ENCODE peak calls at places on chromosomes 11 and 22, in eight cellular contexts. H is WERI-Rb-1; B is stimulated activated CD4-positive, alpha-beta T cell treated with anti-CD3 and anti-CD28 coated beads, TNF-alpha, amount 100 ng/mL, for 48 hours; J is amniotic stem cell; A is AG08395; K is effector CD4-positive, alpha-beta T cell; S is cardiac muscle cell; M is activated CD4-positive, alpha-beta memory T cell treated with anti-CD3 and anti-CD28 coated beads, Interleukin-2, amount 10 ng/mL, durations not matched to agents 7 days and 5 days. F is an unnamed sample.

GRCh38 chr11:65448418-65449196 is 26.0 kb downstream of the NEAT1 start:
- DNase-seq in M (no peak), B (no peak), K (no peak), H (no peak), S (no peak), A (no peak), J (no peak), F (peak)

GRCh38 chr22:25942989-25943411 is 201.0 kb downstream of the MYO18B start:
- DNase-seq in H (peak), A (peak), J (no peak), K (no peak), S (no peak), M (no peak), B (no peak), F (peak)

GRCh38 chr11:121643530-121644512 is 191.1 kb upstream of the SORL1-AS1 start:
- DNase-seq in A (no peak), M (no peak), K (no peak), H (no peak), B (no peak), S (no peak), J (no peak), F (no peak)

GRCh38 chr22:49764151-49764581 is 63.5 kb downstream of the BRD1 start:
- DNase-seq in M (peak), K (no peak), J (no peak), S (no peak), B (no peak), A (peak), H (no peak), F (no peak)

GRCh38 chr22:21652547-21653545 is 10.7 kb downstream of the SDF2L1 start:
- DNase-seq in M (no peak), H (peak), K (no peak), B (no peak), A (no peak), S (no peak), J (no peak), F (peak)

GRCh38 chr22:43399338-43399979 is 12.4 kb upstream of the MPPED1 start:
- DNase-seq in H (no peak), J (no peak), B (no peak), S (no peak), M (no peak), A (no peak), K (no peak), F (no peak)

GRCh38 chr11:36231300-36231699 is 57.9 kb downstream of the COMMD9 start:
- DNase-seq in J (no peak), H (no peak), A (peak), B (no peak), M (no peak), K (no peak), S (no peak), F (peak)

GRCh38 chr11:64759722-64760719 is at the start of gene PYGM:
- DNase-seq in K (no peak), M (no peak), S (peak), J (no peak), B (no peak), H (peak), A (no peak), F (peak)

GRCh38 chr22:50012201-50013181 is at the start of gene IL17REL:
- DNase-seq in J (peak), K (no peak), A (peak), M (no peak), H (no peak), B (no peak), S (no peak), F (peak)

GRCh38 chr11:69868871-69869270 is 49.7 kb upstream of the FGF3 start:
- DNase-seq in B (no peak), J (no peak), K (no peak), M (no peak), S (no peak), H (no peak), A (no peak), F (no peak)

GRCh38 chr11:2538951-2539735 is 94.3 kb downstream of the KCNQ1 start:
- DNase-seq in S (no peak), J (no peak), M (no peak), K (no peak), A (no peak), B (no peak), H (no peak), F (no peak)

GRCh38 chr22:17563936-17564391 is 666 bp downstream of the SLC25A18 start:
- DNase-seq in J (no peak), K (no peak), A (peak), S (no peak), M (no peak), H (no peak), B (no peak), F (no peak)

GRCh38 chr11:8335186-8335585 is 71.5 kb upstream of the LMO1 start:
- DNase-seq in H (no peak), B (no peak), K (no peak), S (no peak), M (no peak), J (no peak), A (no peak), F (no peak)

GRCh38 chr11:124943242-124943641 is 7.4 kb upstream of the HEPACAM start:
- DNase-seq in J (no peak), B (no peak), M (no peak), A (no peak), S (no peak), H (no peak), K (no peak), F (no peak)

GRCh38 chr22:29128891-29129643 is 56.2 kb downstream of the KREMEN1 start:
- DNase-seq in H (no peak), J (no peak), B (no peak), M (no peak), K (no peak), S (no peak), A (peak), F (no peak)

GRCh38 chr22:50276143-50276542 is 6.0 kb upstream of the MAPK11 start:
- DNase-seq in M (peak), B (no peak), K (peak), H (peak), A (peak), J (no peak), S (peak), F (peak)

GRCh38 chr11:57983211-57983610 is 40.5 kb upstream of the OR9Q1 start:
- DNase-seq in M (no peak), B (no peak), K (no peak), S (no peak), H (no peak), A (no peak), J (no peak), F (no peak)

GRCh38 chr11:36033082-36033751 is 89.4 kb downstream of the LDLRAD3 start:
- DNase-seq in A (no peak), J (no peak), H (no peak), K (no peak), B (no peak), S (no peak), M (no peak), F (no peak)

GRCh38 chr11:83441171-83441570 is 155.0 kb upstream of the CCDC90B start:
- DNase-seq in H (peak), B (no peak), K (no peak), J (no peak), A (no peak), S (no peak), M (no peak), F (no peak)

F was measured in hepatocyte.